ENCODE peak calls at places on chromosomes 6 and 20, in ten cellular contexts. H is psoas muscle; B is fibroblast of lung; N is A673; O is CD4-positive, alpha-beta memory T cell; X is breast epithelium; A is mesenchymal stem cell; I is pancreas; P is hepatocyte; T is neural progenitor cell. Q is an unnamed sample.

GRCh38 chr6:6002005-6002808 is 4.5 kb downstream of the NRN1 start:
- DNase-seq in H (no peak), B (no peak), N (no peak), O (no peak), X (no peak), A (no peak), I (no peak), P (no peak), T (peak; percentile 68), Q (no peak)

GRCh38 chr6:112701201-112701600 is 354.1 kb downstream of the RFPL4B start:
- DNase-seq in H (no peak), B (peak; percentile 60), N (peak; percentile 53), O (no peak), X (no peak), A (peak; percentile 18), I (no peak), P (peak; percentile 15), T (no peak), Q (no peak)

GRCh38 chr20:19867074-19867473 is 109.0 kb downstream of the RIN2 start:
- DNase-seq in H (no peak), B (peak; percentile 54), N (no peak), O (no peak), X (no peak), A (peak; percentile 85), I (no peak), P (no peak), T (no peak), Q (no peak)

GRCh38 chr6:30097902-30098606 is 14.8 kb downstream of the TRIM31 start:
- DNase-seq in H (no peak), B (no peak), N (no peak), O (no peak), X (no peak), A (no peak), I (no peak), P (peak; percentile 59), T (no peak), Q (no peak)

GRCh38 chr20:63661959-63662812 is 4.1 kb downstream of the RTEL1 start:
- DNase-seq in H (peak; percentile 42), B (no peak), N (no peak), O (no peak), X (no peak), A (no peak), I (no peak), P (no peak), T (no peak), Q (no peak)

GRCh38 chr6:43823879-43824740 is 54.1 kb downstream of the VEGFA start:
- DNase-seq in H (no peak), B (no peak), N (peak; percentile 21), O (no peak), X (no peak), A (no peak), I (peak; percentile 90), P (peak; percentile 84), T (no peak), Q (no peak)

GRCh38 chr6:107800564-107801164 is 23.4 kb downstream of the SCML4 start:
- DNase-seq in H (no peak), B (no peak), N (no peak), O (no peak), X (no peak), A (no peak), I (no peak), P (no peak), T (no peak), Q (no peak)

GRCh38 chr6:75852721-75853120 is 103.7 kb downstream of the MYO6 start:
- DNase-seq in H (no peak), B (peak; percentile 20), N (no peak), O (no peak), X (no peak), A (peak; percentile 93), I (no peak), P (peak; percentile 16), T (no peak), Q (no peak)

GRCh38 chr20:62644044-62644795 is 1.9 kb downstream of the SLCO4A1 start:
- DNase-seq in H (no peak), B (no peak), N (no peak), O (no peak), X (no peak), A (no peak), I (no peak), P (no peak), T (no peak), Q (no peak)

DNA sequence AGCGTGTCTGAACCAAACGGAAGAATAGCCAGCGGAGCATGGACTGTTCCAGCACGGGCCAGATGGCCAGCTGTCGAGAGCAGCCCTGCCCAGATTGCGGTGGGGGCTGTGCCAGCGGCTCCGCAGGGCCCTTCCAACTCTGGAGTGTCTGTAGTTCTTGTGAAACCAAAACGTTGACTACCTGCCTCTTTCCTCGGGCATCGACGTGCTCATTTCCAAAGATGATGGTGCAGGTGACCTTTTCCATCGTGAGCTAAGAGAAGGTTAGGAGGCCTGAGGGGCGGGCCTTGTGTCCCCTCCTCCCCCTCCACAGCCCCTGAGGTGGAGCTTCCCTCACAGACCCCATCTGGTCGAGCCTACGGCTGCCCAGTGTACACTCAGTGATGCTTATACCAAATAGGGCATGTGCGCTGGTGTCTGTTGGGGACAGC is 12.9 kb upstream of the C20orf144 start:
- DNase-seq in H (peak; percentile 86), B (no peak), N (no peak), O (no peak), X (no peak), A (no peak), I (no peak), P (no peak), T (no peak), Q (peak; percentile 84)
- H3K4me1 ChIP-seq in H (peaks cover 32% of the 10 kb centered on the region), B (peaks cover 2% of the 10 kb centered on the region), N (no peaks in the 10 kb centered on the region), O (peaks cover 12% of the 10 kb centered on the region), X (peaks cover 10% of the 10 kb centered on the region), A (peaks cover 25% of the 10 kb centered on the region), I (peaks cover 27% of the 10 kb centered on the region), P (peaks cover 15% of the 10 kb centered on the region), T (no peaks in the 10 kb centered on the region), Q (peaks cover 15% of the 10 kb centered on the region)

GRCh38 chr20:41599699-41600104 is 18.5 kb downstream of the CHD6 start:
- DNase-seq in H (no peak), B (peak; percentile 6), N (no peak), O (no peak), X (no peak), A (no peak), I (no peak), P (peak; percentile 62), T (no peak), Q (no peak)

GRCh38 chr20:41598719-41599118 is 19.5 kb downstream of the CHD6 start:
- DNase-seq in H (no peak), B (no peak), N (no peak), O (no peak), X (no peak), A (no peak), I (no peak), P (no peak), T (no peak), Q (no peak)

GRCh38 chr20:41592516-41593192 is 25.5 kb downstream of the CHD6 start:
- DNase-seq in H (no peak), B (peak; percentile 18), N (no peak), O (no peak), X (no peak), A (no peak), I (no peak), P (no peak), T (no peak), Q (no peak)

GRCh38 chr20:41594514-41595322 is 23.5 kb downstream of the CHD6 start:
- DNase-seq in H (no peak), B (no peak), N (no peak), O (no peak), X (no peak), A (no peak), I (no peak), P (no peak), T (no peak), Q (no peak)
- H3K9me3 ChIP-seq in H (peaks cover 23% of the 10 kb centered on the region), B (no peaks in the 10 kb centered on the region), N (peaks cover 41% of the 10 kb centered on the region), O (no peaks in the 10 kb centered on the region), X (peaks cover 43% of the 10 kb centered on the region), A (peaks cover 27% of the 10 kb centered on the region), I (no peaks in the 10 kb centered on the region), P (no peaks in the 10 kb centered on the region), T (no peaks in the 10 kb centered on the region), Q (peaks cover 59% of the 10 kb centered on the region)

DNA sequence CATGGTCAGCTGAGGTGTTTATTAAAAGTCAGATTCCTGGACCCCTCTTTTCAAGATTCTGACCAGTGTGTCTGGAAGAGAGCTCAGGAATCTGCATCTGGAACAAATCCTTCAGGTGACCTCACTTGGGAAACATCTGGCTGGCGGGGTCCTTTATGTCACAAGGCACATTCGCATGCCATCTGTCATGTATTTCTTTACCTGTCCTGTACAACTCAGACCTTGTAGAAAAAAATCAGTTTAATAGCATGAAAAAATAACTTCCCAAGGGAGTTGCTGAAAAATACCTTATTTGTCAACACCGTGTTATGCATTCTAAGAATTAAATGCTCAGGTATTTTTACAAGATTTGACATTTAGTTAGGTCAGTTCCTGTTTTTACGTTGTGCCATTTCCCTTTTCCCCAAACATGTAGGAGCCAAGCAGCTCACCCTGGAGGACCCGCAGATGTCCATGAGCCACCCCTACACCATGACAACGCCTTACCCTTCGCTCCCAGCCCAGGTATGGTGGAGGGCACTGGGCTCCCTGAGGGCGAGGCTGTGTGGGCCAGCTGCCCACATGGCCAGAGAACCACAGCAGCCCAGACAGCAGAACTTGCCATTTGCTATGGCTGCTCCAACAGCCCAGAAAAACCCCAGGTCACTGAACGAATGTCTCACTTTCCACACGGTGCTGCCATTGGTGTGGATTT is 4.0 kb downstream of the IRF4 start:
- DNase-seq in H (no peak), B (no peak), N (no peak), O (no peak), X (no peak), A (no peak), I (no peak), P (no peak), T (no peak), Q (no peak)
- H3K4me1 ChIP-seq in H (peaks cover 10% of the 10 kb centered on the region), B (no peaks in the 10 kb centered on the region), N (peaks cover 5% of the 10 kb centered on the region), O (peaks cover 39% of the 10 kb centered on the region), X (peaks cover 6% of the 10 kb centered on the region), A (peaks cover 26% of the 10 kb centered on the region), I (no peaks in the 10 kb centered on the region), P (peaks cover 20% of the 10 kb centered on the region), T (peaks cover 4% of the 10 kb centered on the region), Q (peaks cover 33% of the 10 kb centered on the region)

DNA sequence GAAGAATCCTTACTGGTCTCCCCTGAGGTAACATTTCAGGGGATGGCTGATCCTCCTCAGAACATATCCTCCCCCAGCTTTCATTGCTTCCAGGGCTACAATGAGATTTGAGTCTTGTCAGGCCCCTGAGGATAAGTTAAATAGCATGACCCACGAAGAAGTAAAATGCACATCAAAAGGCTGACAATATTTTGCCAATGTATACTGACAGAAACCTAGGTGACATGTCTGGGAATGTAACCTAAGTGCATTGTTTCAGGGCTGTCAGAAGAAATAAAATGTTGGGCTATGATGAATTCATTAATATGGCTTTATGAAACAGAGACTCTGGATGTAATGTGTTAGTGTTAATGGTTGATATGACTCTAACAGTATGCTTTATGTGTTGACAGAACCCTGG is 471.5 kb downstream of the HDGFL1 start:
- DNase-seq in H (no peak), B (no peak), N (no peak), O (no peak), X (no peak), A (no peak), I (no peak), P (no peak), T (no peak), Q (no peak)
- H3K9me3 ChIP-seq in H (no peaks in the 10 kb centered on the region), B (no peaks in the 10 kb centered on the region), N (no peaks in the 10 kb centered on the region), O (no peaks in the 10 kb centered on the region), X (no peaks in the 10 kb centered on the region), A (no peaks in the 10 kb centered on the region), I (no peaks in the 10 kb centered on the region), P (no peaks in the 10 kb centered on the region), T (no peaks in the 10 kb centered on the region), Q (no peaks in the 10 kb centered on the region)